ENCODE peak calls at places on chromosomes 12 and 14, in seven cellular contexts. T is MCF 10A; B is T-helper 1 cell; L is NCI-H226; C is iPS-NIHi11; X is naive thymus-derived CD4-positive, alpha-beta T cell; E is activated effector memory CD4-positive, alpha-beta T cell treated with anti-CD3 and anti-CD28 coated beads, Interleukin-2, amount 50 U/mL, for 16 hours. Y is an unnamed sample.

GRCh38 chr12:81705586-81705985 is 53.6 kb downstream of the PPFIA2 start:
- DNase-seq in X (no peak), T (no peak), C (no peak), B (no peak), L (no peak), E (no peak), Y (no peak)

GRCh38 chr14:34081126-34081575 is 130.3 kb upstream of the EGLN3 start:
- DNase-seq in L (no peak), C (no peak), X (no peak), E (no peak), B (no peak), T (no peak), Y (no peak)

GRCh38 chr12:55727643-55728184 is 1.1 kb downstream of the CD63 start:
- DNase-seq in C (no peak), E (no peak), L (peak), T (peak), B (no peak), X (no peak), Y (peak)

GRCh38 chr12:117404940-117405339 is 43.5 kb upstream of the NOS1 start:
- DNase-seq in T (no peak), L (no peak), E (no peak), B (no peak), C (no peak), X (no peak), Y (no peak)

GRCh38 chr14:25350802-25351201 is 300.9 kb upstream of the STXBP6 start:
- DNase-seq in T (no peak), E (no peak), B (no peak), L (no peak), C (no peak), X (no peak), Y (no peak)

GRCh38 chr12:50672158-50672557 is 91.7 kb upstream of the ATF1 start:
- DNase-seq in L (no peak), B (no peak), X (no peak), E (no peak), C (no peak), T (no peak), Y (no peak)

GRCh38 chr14:49999216-49999761 is 106.4 kb downstream of the ARF6 start:
- DNase-seq in L (no peak), T (peak), C (peak), X (peak), E (peak), B (peak), Y (peak)

GRCh38 chr12:25717552-25717951 is 164.5 kb upstream of the LMNTD1 start:
- DNase-seq in T (no peak), E (no peak), X (no peak), B (no peak), L (no peak), C (no peak), Y (no peak)

GRCh38 chr12:132479938-132480619 is 9.9 kb upstream of the FBRSL1 start:
- DNase-seq in C (no peak), L (no peak), B (no peak), E (no peak), X (no peak), T (no peak), Y (no peak)

GRCh38 chr12:76143343-76144252 is 59.1 kb upstream of the NAP1L1 start:
- DNase-seq in E (peak), X (no peak), C (no peak), L (peak), T (no peak), B (no peak), Y (no peak)

Y was measured in H7.